ENCODE peak calls at places on chromosome 21, in seven cellular contexts. V is astrocyte, M is IMR-90, O is fibroblast of lung, S is GM23248, Y is H9, G is SK-N-SH. F is an unnamed sample.

GRCh38 chr21:35528109-35529042 is 479.3 kb upstream of the RUNX1 start:
- DNase-seq in V (peak; percentile 22), M (peak; percentile 20), O (peak; percentile 20), S (no peak), Y (no peak), G (no peak), F (no peak)

GRCh38 chr21:42187976-42188653 is 30.8 kb upstream of the ABCG1 start:
- DNase-seq in V (peak; percentile 13), M (no peak), O (no peak), S (peak; percentile 46), Y (no peak), G (no peak), F (peak; percentile 93)

GRCh38 chr21:40204956-40205355 is 337.7 kb downstream of the PCP4 start:
- DNase-seq in V (no peak), M (no peak), O (no peak), S (no peak), Y (no peak), G (no peak), F (no peak)

GRCh38 chr21:14901482-14901958 is 163.3 kb downstream of the NRIP1 start:
- DNase-seq in V (peak; percentile 99), M (peak; percentile 64), O (peak; percentile 19), S (peak; percentile 43), Y (no peak), G (no peak), F (no peak)

GRCh38 chr21:16002872-16003466 is 273.2 kb downstream of the USP25 start:
- DNase-seq in V (no peak), M (peak; percentile 51), O (peak; percentile 66), S (peak; percentile 63), Y (no peak), G (peak; percentile 34), F (no peak)

GRCh38 chr21:35072960-35073359 is 23.9 kb upstream of the RUNX1 start:
- DNase-seq in V (no peak), M (peak; percentile 77), O (peak; percentile 45), S (peak; percentile 55), Y (no peak), G (no peak), F (no peak)

GRCh38 chr21:41715649-41716321 is 51.1 kb downstream of the RIPK4 start:
- DNase-seq in V (no peak), M (no peak), O (no peak), S (no peak), Y (no peak), G (no peak), F (no peak)

GRCh38 chr21:45454924-45455315 is 50.0 kb downstream of the COL18A1 start:
- DNase-seq in V (no peak), M (no peak), O (peak; percentile 46), S (no peak), Y (no peak), G (no peak), F (no peak)

GRCh38 chr21:45579383-45580180 is 37.3 kb upstream of the SLC19A1 start:
- DNase-seq in V (no peak), M (no peak), O (no peak), S (no peak), Y (no peak), G (peak; percentile 23), F (no peak)

GRCh38 chr21:39048064-39048463 is 135.2 kb downstream of the PSMG1 start:
- DNase-seq in V (peak; percentile 59), M (peak; percentile 4), O (peak; percentile 38), S (no peak), Y (peak; percentile 86), G (peak; percentile 43), F (no peak)

GRCh38 chr21:36980280-36981048 is 14.0 kb upstream of the HLCS start:
- DNase-seq in V (no peak), M (no peak), O (no peak), S (peak; percentile 58), Y (peak; percentile 53), G (peak; percentile 51), F (no peak)

GRCh38 chr21:35697321-35697808 is 363.0 kb downstream of the SETD4 start:
- DNase-seq in V (peak; percentile 35), M (peak; percentile 35), O (peak; percentile 68), S (peak; percentile 5), Y (no peak), G (no peak), F (peak; percentile 93)

GRCh38 chr21:16587671-16588379 is 858.0 kb downstream of the USP25 start:
- DNase-seq in V (peak; percentile 64), M (peak; percentile 77), O (peak; percentile 94), S (peak; percentile 89), Y (no peak), G (peak; percentile 52), F (no peak)

GRCh38 chr21:34827445-34828235 is 158.8 kb downstream of the CLIC6 start:
- DNase-seq in V (no peak), M (no peak), O (no peak), S (no peak), Y (no peak), G (no peak), F (no peak)

GRCh38 chr21:30072496-30072895 is 94.1 kb downstream of the CLDN17 start:
- DNase-seq in V (no peak), M (no peak), O (no peak), S (peak; percentile 79), Y (peak; percentile 78), G (no peak), F (peak; percentile 29)

GRCh38 chr21:15552914-15553491 is 176.8 kb upstream of the USP25 start:
- DNase-seq in V (no peak), M (peak; percentile 1), O (peak; percentile 8), S (peak; percentile 62), Y (no peak), G (no peak), F (no peak)

GRCh38 chr21:36465481-36465880 is 14.4 kb downstream of the CLDN14 start:
- DNase-seq in V (no peak), M (no peak), O (no peak), S (no peak), Y (no peak), G (no peak), F (no peak)

GRCh38 chr21:30676737-30677136 is 34.1 kb downstream of the KRTAP20-3 start:
- DNase-seq in V (no peak), M (no peak), O (no peak), S (no peak), Y (no peak), G (no peak), F (no peak)

GRCh38 chr21:18705971-18706370 is 302.4 kb upstream of the TMPRSS15 start:
- DNase-seq in V (no peak), M (no peak), O (no peak), S (no peak), Y (no peak), G (no peak), F (no peak)

GRCh38 chr21:36749935-36750578 is 51.1 kb downstream of the SIM2 start:
- DNase-seq in V (peak; percentile 43), M (peak; percentile 44), O (peak; percentile 42), S (peak; percentile 40), Y (peak; percentile 87), G (no peak), F (no peak)

GRCh38 chr21:25936776-25937175 is 202.0 kb downstream of the GABPA start:
- DNase-seq in V (peak; percentile 70), M (peak; percentile 15), O (peak; percentile 31), S (no peak), Y (no peak), G (no peak), F (no peak)

GRCh38 chr21:45562965-45563364 is 20.7 kb upstream of the SLC19A1 start:
- DNase-seq in V (no peak), M (peak; percentile 25), O (no peak), S (no peak), Y (peak; percentile 9), G (no peak), F (no peak)

GRCh38 chr21:21668198-21668597 is 670.0 kb downstream of the NCAM2 start:
- DNase-seq in V (no peak), M (no peak), O (no peak), S (no peak), Y (no peak), G (no peak), F (peak; percentile 62)

GRCh38 chr21:34908424-34909055 is 140.6 kb downstream of the RUNX1 start:
- DNase-seq in V (no peak), M (no peak), O (peak; percentile 46), S (peak; percentile 72), Y (no peak), G (no peak), F (no peak)

GRCh38 chr21:45403825-45404725 is 890 bp upstream of the COL18A1 start:
- DNase-seq in V (peak; percentile 76), M (peak; percentile 31), O (peak; percentile 67), S (peak; percentile 58), Y (peak; percentile 81), G (no peak), F (no peak)

GRCh38 chr21:32887026-32887425 is 115.5 kb upstream of the PAXBP1 start:
- DNase-seq in V (no peak), M (no peak), O (no peak), S (no peak), Y (no peak), G (no peak), F (no peak)
- H3K27me3 ChIP-seq in V (no peaks in the 10 kb centered on the region), M (peaks cover 3% of the 10 kb centered on the region), O (no peaks in the 10 kb centered on the region), S (peaks cover 11% of the 10 kb centered on the region), Y (no peaks in the 10 kb centered on the region), G (peaks cover 21% of the 10 kb centered on the region), F (no peaks in the 10 kb centered on the region)

GRCh38 chr21:43301424-43302355 is 125.2 kb downstream of the SIK1 start:
- DNase-seq in V (no peak), M (no peak), O (no peak), S (no peak), Y (no peak), G (no peak), F (no peak)

GRCh38 chr21:43303240-43304178 is 123.4 kb downstream of the SIK1 start:
- DNase-seq in V (no peak), M (no peak), O (no peak), S (no peak), Y (no peak), G (no peak), F (no peak)

GRCh38 chr21:43300496-43301423 is 126.2 kb downstream of the SIK1 start:
- DNase-seq in V (no peak), M (peak; percentile 16), O (no peak), S (peak; percentile 41), Y (no peak), G (no peak), F (no peak)

GRCh38 chr21:43302769-43303168 is 124.2 kb downstream of the SIK1 start:
- DNase-seq in V (no peak), M (no peak), O (no peak), S (no peak), Y (no peak), G (no peak), F (no peak)

DNA sequence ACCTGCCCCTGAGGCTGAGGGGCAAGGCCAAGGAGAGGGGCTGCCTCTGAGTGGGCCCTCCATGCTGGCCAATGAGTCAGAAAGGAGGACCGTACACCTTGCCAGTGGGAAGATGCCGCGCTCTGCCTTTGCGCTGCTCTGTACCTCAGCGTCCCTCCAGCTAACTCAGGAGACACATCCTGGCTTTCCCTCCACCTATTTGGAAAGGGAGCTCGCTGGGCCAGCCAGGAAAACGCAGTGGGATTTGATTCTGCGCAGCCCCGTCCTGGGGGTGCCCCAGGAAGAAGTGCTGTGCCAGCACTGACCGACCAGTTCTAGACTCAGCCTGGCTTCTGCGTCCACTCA is 124.6 kb downstream of the SIK1 start:
- DNase-seq in V (no peak), M (no peak), O (no peak), S (no peak), Y (no peak), G (no peak), F (no peak)
- H4K20me1 ChIP-seq in V (no peaks in the 10 kb centered on the region), M (no peaks in the 10 kb centered on the region), O (no peaks in the 10 kb centered on the region), S (no peaks in the 10 kb centered on the region), Y (no peaks in the 10 kb centered on the region), G (no peaks in the 10 kb centered on the region), F (no peaks in the 10 kb centered on the region)

GRCh38 chr21:28392436-28392835 is 600.2 kb downstream of the LTN1 start:
- DNase-seq in V (no peak), M (peak; percentile 13), O (no peak), S (no peak), Y (no peak), G (no peak), F (no peak)
- H3K27me3 ChIP-seq in V (no peaks in the 10 kb centered on the region), M (no peaks in the 10 kb centered on the region), O (no peaks in the 10 kb centered on the region), S (no peaks in the 10 kb centered on the region), Y (no peaks in the 10 kb centered on the region), G (no peaks in the 10 kb centered on the region), F (no peaks in the 10 kb centered on the region)

GRCh38 chr21:44028287-44028659 is 16.2 kb downstream of the TRAPPC10 start:
- DNase-seq in V (no peak), M (no peak), O (no peak), S (no peak), Y (no peak), G (no peak), F (no peak)
- H4K20me1 ChIP-seq in V (peaks cover 88% of the 10 kb centered on the region), M (peaks cover 72% of the 10 kb centered on the region), O (peaks cover 2% of the 10 kb centered on the region), S (peaks cover 8% of the 10 kb centered on the region), Y (no peaks in the 10 kb centered on the region), G (peaks cover 87% of the 10 kb centered on the region), F (peaks cover 63% of the 10 kb centered on the region)